ENCODE peak calls at places on chromosome X, in seven cellular contexts. J is effector memory CD4-positive, alpha-beta T cell; D is mesendoderm; M is H9; V is GM23248; A is neuronal stem cell; K is esophagus squamous epithelium. E is an unnamed sample.

GRCh38 chrX:56726609-56727008 is 2.4 kb upstream of the NBDY start:
- DNase-seq in J (no peak), D (peak), M (no peak), V (peak), A (no peak), K (no peak), E (no peak)

GRCh38 chrX:43949669-43950068 is 23.5 kb downstream of the NDP start:
- DNase-seq in J (no peak), D (peak), M (peak), V (peak), A (no peak), K (no peak), E (peak)

GRCh38 chrX:25524150-25524549 is 508.4 kb upstream of the ARX start:
- DNase-seq in J (no peak), D (no peak), M (no peak), V (no peak), A (no peak), K (no peak), E (no peak)

GRCh38 chrX:132983496-132983895 is 25.1 kb upstream of the HS6ST2 start:
- DNase-seq in J (no peak), D (no peak), M (no peak), V (no peak), A (no peak), K (no peak), E (no peak)

GRCh38 chrX:10156199-10157031 is at the start of gene CLCN4:
- DNase-seq in J (no peak), D (peak), M (peak), V (peak), A (peak), K (no peak), E (peak)

GRCh38 chrX:20547649-20548051 is 280.9 kb upstream of the RPS6KA3 start:
- DNase-seq in J (no peak), D (no peak), M (no peak), V (peak), A (no peak), K (no peak), E (no peak)

GRCh38 chrX:45756562-45756961 is 555.9 kb upstream of the DIPK2B start:
- DNase-seq in J (peak), D (no peak), M (no peak), V (no peak), A (no peak), K (no peak), E (no peak)

GRCh38 chrX:151825927-151826471 is 86.7 kb upstream of the MAGEA4 start:
- DNase-seq in J (no peak), D (peak), M (no peak), V (peak), A (no peak), K (no peak), E (no peak)

GRCh38 chrX:71181910-71182799 is 37.5 kb downstream of the NLGN3 start:
- DNase-seq in J (peak), D (peak), M (peak), V (peak), A (peak), K (peak), E (peak)

GRCh38 chrX:776529-777230 is 146.1 kb downstream of the SHOX start:
- DNase-seq in J (no peak), D (no peak), M (no peak), V (no peak), A (no peak), K (no peak), E (no peak)

GRCh38 chrX:94932278-94932965 is 1258.4 kb downstream of the FAM133A start:
- DNase-seq in J (no peak), D (peak), M (no peak), V (no peak), A (no peak), K (no peak), E (no peak)

GRCh38 chrX:135557344-135557743 is 36.9 kb downstream of the INTS6L start:
- DNase-seq in J (no peak), D (no peak), M (no peak), V (no peak), A (no peak), K (no peak), E (no peak)

GRCh38 chrX:8036914-8037313 is 109.7 kb upstream of the PNPLA4 start:
- DNase-seq in J (no peak), D (no peak), M (no peak), V (no peak), A (no peak), K (no peak), E (no peak)

GRCh38 chrX:119118780-119119395 is 8.7 kb downstream of the KIAA1210 start:
- DNase-seq in J (no peak), D (peak), M (peak), V (peak), A (peak), K (no peak), E (no peak)

GRCh38 chrX:88355252-88355651 is 391.8 kb upstream of the CPXCR1 start:
- DNase-seq in J (no peak), D (no peak), M (no peak), V (no peak), A (no peak), K (no peak), E (no peak)

GRCh38 chrX:129522184-129523059 is 868 bp downstream of the SMARCA1 start:
- DNase-seq in J (no peak), D (peak), M (peak), V (peak), A (peak), K (no peak), E (peak)

GRCh38 chrX:8730812-8731578 is 942 bp downstream of the ANOS1 start:
- DNase-seq in J (no peak), D (no peak), M (no peak), V (no peak), A (no peak), K (no peak), E (peak)

GRCh38 chrX:16882188-16882587 is 12.0 kb upstream of the RBBP7 start:
- DNase-seq in J (no peak), D (no peak), M (no peak), V (peak), A (no peak), K (no peak), E (no peak)

GRCh38 chrX:16665089-16665488 is 15.1 kb downstream of the S100G start:
- DNase-seq in J (no peak), D (no peak), M (no peak), V (peak), A (no peak), K (no peak), E (no peak)

GRCh38 chrX:42714981-42715688 is 62.8 kb downstream of the PPP1R2C start:
- DNase-seq in J (no peak), D (peak), M (peak), V (no peak), A (peak), K (no peak), E (peak)

GRCh38 chrX:147741776-147742175 is 169.9 kb upstream of the FMR1 start:
- DNase-seq in J (no peak), D (no peak), M (no peak), V (no peak), A (no peak), K (no peak), E (no peak)

GRCh38 chrX:124348152-124348551 is 1.8 kb downstream of the SH2D1A start:
- DNase-seq in J (no peak), D (no peak), M (no peak), V (no peak), A (no peak), K (no peak), E (no peak)
- H3K27ac ChIP-seq in J (peak), D (no peak), M (no peak), V (no peak), A (no peak), K (no peak), E (no peak)

GRCh38 chrX:84475596-84475995 is 26.7 kb downstream of the HDX start:
- DNase-seq in J (no peak), D (no peak), M (no peak), V (no peak), A (no peak), K (no peak), E (no peak)
- H3K27ac ChIP-seq in J (no peak), D (no peak), M (no peak), V (no peak), A (no peak), K (no peak), E (no peak)

GRCh38 chrX:40090050-40090804 is 7.5 kb downstream of the BCOR start:
- DNase-seq in J (no peak), D (peak), M (peak), V (peak), A (no peak), K (no peak), E (no peak)
- H3K27ac ChIP-seq in J (no peak), D (peak), M (no peak), V (no peak), A (no peak), K (peak), E (no peak)

DNA sequence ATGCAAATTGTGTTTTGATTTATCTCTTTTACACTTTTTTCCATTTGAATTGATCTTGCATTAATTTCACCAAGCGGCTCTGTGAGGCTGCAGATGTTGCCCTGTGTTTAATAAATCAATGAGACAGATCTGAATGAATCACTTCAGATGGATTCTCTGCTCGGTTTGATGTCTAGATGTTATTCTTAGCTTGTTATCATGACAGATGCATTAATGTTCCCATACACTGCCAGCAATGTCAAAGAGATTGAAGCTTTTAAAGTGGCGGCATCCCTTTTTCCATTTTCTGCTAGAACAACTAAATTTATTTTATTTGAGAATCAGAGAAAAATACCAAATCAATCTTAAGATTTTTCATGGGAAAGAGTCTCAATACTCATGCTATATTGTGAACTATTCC is 6.3 kb downstream of the DACH2 start:
- DNase-seq in J (no peak), D (no peak), M (no peak), V (no peak), A (no peak), K (no peak), E (no peak)
- H3K27ac ChIP-seq in J (no peak), D (no peak), M (no peak), V (no peak), A (no peak), K (no peak), E (no peak)

E was measured in caudate nucleus.